ENCODE peak calls at places on chromosomes 12 and 14, in six cellular contexts. S, Y, C, H, M and T are unnamed samples. For H3K4me1, the result is how much of the 10 kb centered on the place peaks cover.

GRCh38 chr12:113055594-113056380 is 743 bp upstream of the DTX1 start:
- DNase-seq in H (no peak), M (no peak), Y (no peak), S (no peak), C (peak), T (no peak)

GRCh38 chr14:36167431-36167830 is 9.1 kb downstream of the PTCSC3 start:
- DNase-seq in S (no peak), Y (no peak), C (no peak), H (no peak), M (no peak), T (no peak)

GRCh38 chr12:90896164-90896563 is 58.8 kb downstream of the CCER1 start:
- DNase-seq in M (no peak), C (no peak), Y (no peak), H (no peak), S (no peak), T (no peak)

GRCh38 chr14:74594021-74594420 is 18.0 kb downstream of the LTBP2 start:
- DNase-seq in M (no peak), C (no peak), S (no peak), Y (no peak), H (no peak), T (no peak)

GRCh38 chr12:95582230-95583058 is 31.2 kb upstream of the USP44 start:
- DNase-seq in M (no peak), C (no peak), H (no peak), Y (no peak), S (no peak), T (no peak)

GRCh38 chr12:1859643-1860042 is 39.3 kb downstream of the LRTM2 start:
- DNase-seq in M (no peak), Y (no peak), S (no peak), C (no peak), H (no peak), T (no peak)

GRCh38 chr12:130603566-130603965 is 112.5 kb downstream of the RIMBP2 start:
- DNase-seq in S (no peak), M (no peak), Y (no peak), H (no peak), C (no peak), T (no peak)

GRCh38 chr12:41956353-41956752 is 188.3 kb downstream of the GXYLT1 start:
- DNase-seq in C (no peak), H (no peak), Y (no peak), M (no peak), S (no peak), T (no peak)

GRCh38 chr12:124696689-124697476 is 129.5 kb upstream of the NCOR2 start:
- DNase-seq in C (peak), S (no peak), Y (no peak), H (peak), M (no peak), T (no peak)

GRCh38 chr12:13135336-13136178 is 32.1 kb upstream of the GSG1 start:
- DNase-seq in H (peak), M (no peak), C (peak), Y (no peak), S (peak), T (no peak)
- H3K4me1 ChIP-seq in H (under half), M (under half), C (under half), Y (under half), S (under half), T (under half)

GRCh38 chr14:88297306-88297705 is 25.8 kb downstream of the KCNK10 start:
- DNase-seq in C (no peak), M (no peak), S (no peak), H (no peak), Y (no peak), T (no peak)
- TF ChIP-seq POLR2A in C (no peak), M (no peak), S (no peak), H (no peak), Y (no peak), T (no peak)

DNA sequence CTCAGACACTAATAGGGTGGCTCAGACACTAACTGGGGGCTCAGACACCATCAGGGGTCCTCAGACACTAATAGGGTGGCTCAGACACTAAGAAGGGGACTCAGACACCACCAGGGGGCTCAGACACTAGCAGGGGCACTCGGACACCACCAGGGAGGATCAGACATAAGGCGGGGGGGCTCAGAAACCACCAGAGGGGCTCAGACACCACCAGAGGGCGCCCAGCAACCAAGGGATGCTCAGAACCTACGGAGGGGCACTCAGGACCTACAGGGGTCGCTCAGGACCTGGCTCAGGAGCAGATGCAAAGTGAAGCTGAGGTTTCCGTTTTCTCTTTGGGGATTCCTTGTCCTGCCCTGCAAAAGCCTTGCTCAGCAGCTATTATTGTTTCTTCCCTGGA is 448.5 kb downstream of the TMEM121 start:
- DNase-seq in M (no peak), Y (peak), H (no peak), C (no peak), S (no peak), T (peak)
- TF ChIP-seq CTCF in M (no peak), Y (peak), H (no peak), C (no peak), S (peak), T (peak)

GRCh38 chr14:67940894-67941455 is 121.4 kb downstream of the RAD51B start:
- DNase-seq in S (no peak), M (no peak), H (peak), Y (no peak), C (no peak), T (no peak)

GRCh38 chr14:67941456-67942018 is 122.0 kb downstream of the RAD51B start:
- DNase-seq in H (no peak), C (no peak), Y (no peak), M (no peak), S (no peak), T (no peak)

GRCh38 chr14:67942311-67942710 is 122.7 kb downstream of the RAD51B start:
- DNase-seq in C (no peak), M (no peak), H (no peak), Y (no peak), S (no peak), T (no peak)

GRCh38 chr14:67944605-67945004 is 125.0 kb downstream of the RAD51B start:
- DNase-seq in S (no peak), M (no peak), H (no peak), Y (no peak), C (no peak), T (no peak)

GRCh38 chr14:67943947-67944346 is 124.4 kb downstream of the RAD51B start:
- DNase-seq in H (peak), M (peak), C (peak), S (peak), Y (peak), T (peak)
- H3K4me1 ChIP-seq in H (half or more), M (under half), C (under half), S (under half), Y (under half), T (under half)

DNA sequence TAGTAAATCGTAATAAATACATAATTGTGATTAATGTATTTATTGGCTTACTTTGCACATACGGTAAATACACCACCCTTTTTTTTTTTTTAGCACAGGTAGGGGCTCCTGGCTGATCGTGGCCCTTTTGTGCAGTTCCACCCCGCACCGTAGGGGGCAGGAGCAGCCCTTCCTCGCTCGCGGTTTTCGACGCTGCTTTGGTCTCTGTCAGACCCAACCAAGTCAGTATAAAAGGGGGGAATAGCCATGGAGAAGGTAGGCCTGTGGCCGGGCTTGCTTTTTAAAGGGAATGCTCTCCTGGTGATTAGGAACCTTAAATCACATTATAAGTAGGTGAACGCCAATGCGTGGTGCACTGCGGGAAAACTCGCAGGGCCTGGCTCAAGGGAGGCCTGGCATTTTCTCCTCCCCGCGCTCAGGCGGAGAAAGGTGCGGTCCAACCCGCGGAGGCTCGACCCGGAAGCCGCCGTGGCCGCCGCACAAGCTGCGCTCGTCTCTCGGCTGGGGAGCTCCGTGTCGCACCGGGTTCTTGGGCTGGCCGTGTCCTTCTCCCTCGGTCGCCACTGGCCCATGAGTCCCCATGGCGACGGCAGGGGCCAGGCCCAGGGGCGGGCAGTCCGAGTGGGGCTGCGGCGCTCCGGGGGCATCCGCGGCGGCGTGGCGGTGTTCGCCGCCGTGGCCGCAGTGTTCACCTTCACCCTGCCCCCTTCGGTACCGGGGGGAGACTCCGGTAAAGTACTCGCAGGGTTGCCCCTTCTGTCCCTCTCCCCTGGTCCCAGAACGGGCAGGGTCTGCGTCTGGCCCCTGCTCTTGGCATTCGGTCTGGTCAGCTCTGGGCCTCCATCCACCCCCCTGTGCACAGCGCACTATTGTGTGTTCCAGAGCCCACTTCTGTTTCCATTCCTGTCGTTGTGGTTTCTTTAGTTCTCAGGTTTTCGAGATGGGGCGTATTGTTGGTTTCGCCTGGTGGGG is at the start of gene TMEM260:
- DNase-seq in S (peak), Y (peak), M (peak), H (peak), C (peak), T (peak)
- TF ChIP-seq POLR2A in S (peak), Y (peak), M (no peak), H (no peak), C (peak), T (peak)